ENCODE peak calls at places on chromosomes 3 and 15, in seven cellular contexts. One of them, this sample, is unnamed. For H3K4me1 and H3K27me3, the result is how much of the 10 kb centered on the place peaks cover.

GRCh38 chr15:74123131-74123429 is 7.3 kb upstream of the ISLR2 start:
- DNase-seq in left ventricle myocardium inferior: no peak
- DNase-seq in body of pancreas: no peak
- DNase-seq in uterus: no peak
- DNase-seq in tibial artery: no peak
- DNase-seq in IMR-90: no peak
- DNase-seq in spleen: peak
- DNase-seq in this sample: no peak

GRCh38 chr3:184380210-184380626 is 364 bp downstream of the CHRD start:
- DNase-seq in left ventricle myocardium inferior: peak
- DNase-seq in body of pancreas: peak
- DNase-seq in uterus: peak
- DNase-seq in tibial artery: peak
- DNase-seq in IMR-90: no peak
- DNase-seq in spleen: peak
- DNase-seq in this sample: peak

GRCh38 chr15:22961661-22962221 is 18.4 kb downstream of the CYFIP1 start:
- DNase-seq in left ventricle myocardium inferior: no peak
- DNase-seq in body of pancreas: peak
- DNase-seq in uterus: no peak
- DNase-seq in tibial artery: peak
- DNase-seq in IMR-90: peak
- DNase-seq in spleen: peak
- DNase-seq in this sample: no peak

GRCh38 chr3:120524171-120524923 is 71.8 kb upstream of the NDUFB4 start:
- DNase-seq in left ventricle myocardium inferior: no peak
- DNase-seq in body of pancreas: no peak
- DNase-seq in uterus: no peak
- DNase-seq in tibial artery: no peak
- DNase-seq in IMR-90: peak
- DNase-seq in spleen: no peak
- DNase-seq in this sample: no peak

GRCh38 chr15:33131880-33132279 is 62.6 kb downstream of the FMN1 start:
- DNase-seq in left ventricle myocardium inferior: no peak
- DNase-seq in body of pancreas: no peak
- DNase-seq in uterus: no peak
- DNase-seq in tibial artery: no peak
- DNase-seq in IMR-90: peak
- DNase-seq in spleen: no peak
- DNase-seq in this sample: no peak

GRCh38 chr3:194397757-194398312 is 1.2 kb downstream of the GP5 start:
- DNase-seq in left ventricle myocardium inferior: no peak
- DNase-seq in body of pancreas: no peak
- DNase-seq in uterus: no peak
- DNase-seq in tibial artery: peak
- DNase-seq in IMR-90: no peak
- DNase-seq in spleen: peak
- DNase-seq in this sample: no peak

GRCh38 chr15:80749589-80749988 is 29.6 kb upstream of the CEMIP start:
- DNase-seq in left ventricle myocardium inferior: no peak
- DNase-seq in body of pancreas: no peak
- DNase-seq in uterus: no peak
- DNase-seq in tibial artery: no peak
- DNase-seq in IMR-90: peak
- DNase-seq in spleen: no peak
- DNase-seq in this sample: no peak

GRCh38 chr3:107268461-107268860 is 108.8 kb upstream of the CCDC54 start:
- DNase-seq in left ventricle myocardium inferior: no peak
- DNase-seq in body of pancreas: no peak
- DNase-seq in uterus: no peak
- DNase-seq in tibial artery: no peak
- DNase-seq in IMR-90: no peak
- DNase-seq in spleen: no peak
- DNase-seq in this sample: no peak

GRCh38 chr3:187717572-187717971 is 15.2 kb upstream of the RTP2 start:
- DNase-seq in left ventricle myocardium inferior: no peak
- DNase-seq in body of pancreas: no peak
- DNase-seq in uterus: no peak
- DNase-seq in tibial artery: no peak
- DNase-seq in IMR-90: peak
- DNase-seq in spleen: no peak
- DNase-seq in this sample: no peak

GRCh38 chr3:112734171-112734570 is 93.2 kb upstream of the CCDC80 start:
- DNase-seq in left ventricle myocardium inferior: no peak
- DNase-seq in body of pancreas: no peak
- DNase-seq in uterus: no peak
- DNase-seq in tibial artery: no peak
- DNase-seq in IMR-90: peak
- DNase-seq in spleen: no peak
- DNase-seq in this sample: no peak

GRCh38 chr3:151816091-151816604 is 2.2 kb downstream of the AADAC start:
- DNase-seq in left ventricle myocardium inferior: no peak
- DNase-seq in body of pancreas: peak
- DNase-seq in uterus: peak
- DNase-seq in tibial artery: no peak
- DNase-seq in IMR-90: peak
- DNase-seq in spleen: no peak
- DNase-seq in this sample: peak

GRCh38 chr15:88331291-88331690 is 74.8 kb upstream of the NTRK3 start:
- DNase-seq in left ventricle myocardium inferior: no peak
- DNase-seq in body of pancreas: peak
- DNase-seq in uterus: no peak
- DNase-seq in tibial artery: no peak
- DNase-seq in IMR-90: peak
- DNase-seq in spleen: no peak
- DNase-seq in this sample: peak

GRCh38 chr3:156635034-156635433 is 39.4 kb upstream of the TIPARP start:
- DNase-seq in left ventricle myocardium inferior: no peak
- DNase-seq in body of pancreas: no peak
- DNase-seq in uterus: no peak
- DNase-seq in tibial artery: no peak
- DNase-seq in IMR-90: no peak
- DNase-seq in spleen: no peak
- DNase-seq in this sample: no peak

GRCh38 chr15:95266481-95267061 is 1035.2 kb downstream of the MCTP2 start:
- DNase-seq in left ventricle myocardium inferior: no peak
- DNase-seq in body of pancreas: no peak
- DNase-seq in uterus: peak
- DNase-seq in tibial artery: no peak
- DNase-seq in IMR-90: peak
- DNase-seq in spleen: no peak
- DNase-seq in this sample: no peak

GRCh38 chr3:186481526-186481925 is 62.7 kb downstream of the CRYGS start:
- DNase-seq in left ventricle myocardium inferior: no peak
- DNase-seq in body of pancreas: no peak
- DNase-seq in uterus: no peak
- DNase-seq in tibial artery: no peak
- DNase-seq in IMR-90: no peak
- DNase-seq in spleen: no peak
- DNase-seq in this sample: no peak

GRCh38 chr15:34896183-34896582 is 73.4 kb downstream of the AQR start:
- DNase-seq in left ventricle myocardium inferior: no peak
- DNase-seq in body of pancreas: no peak
- DNase-seq in uterus: no peak
- DNase-seq in tibial artery: no peak
- DNase-seq in IMR-90: no peak
- DNase-seq in spleen: no peak
- DNase-seq in this sample: no peak

GRCh38 chr15:91871797-91872196 is 18.3 kb downstream of the SLCO3A1 start:
- DNase-seq in left ventricle myocardium inferior: no peak
- DNase-seq in body of pancreas: no peak
- DNase-seq in uterus: no peak
- DNase-seq in tibial artery: no peak
- DNase-seq in IMR-90: no peak
- DNase-seq in spleen: no peak
- DNase-seq in this sample: no peak
- H3K4me1 ChIP-seq in left ventricle myocardium inferior: half or more
- H3K4me1 ChIP-seq in body of pancreas: under half
- H3K4me1 ChIP-seq in uterus: under half
- H3K4me1 ChIP-seq in tibial artery: under half
- H3K4me1 ChIP-seq in IMR-90: under half
- H3K4me1 ChIP-seq in spleen: under half
- H3K4me1 ChIP-seq in this sample: under half

GRCh38 chr15:96418146-96418545 is 87.6 kb downstream of the NR2F2 start:
- DNase-seq in left ventricle myocardium inferior: no peak
- DNase-seq in body of pancreas: no peak
- DNase-seq in uterus: no peak
- DNase-seq in tibial artery: no peak
- DNase-seq in IMR-90: no peak
- DNase-seq in spleen: no peak
- DNase-seq in this sample: no peak

GRCh38 chr15:96415513-96416217 is 85.2 kb downstream of the NR2F2 start:
- DNase-seq in left ventricle myocardium inferior: no peak
- DNase-seq in body of pancreas: no peak
- DNase-seq in uterus: no peak
- DNase-seq in tibial artery: no peak
- DNase-seq in IMR-90: no peak
- DNase-seq in spleen: no peak
- DNase-seq in this sample: no peak

GRCh38 chr15:96416218-96416933 is 85.9 kb downstream of the NR2F2 start:
- DNase-seq in left ventricle myocardium inferior: no peak
- DNase-seq in body of pancreas: no peak
- DNase-seq in uterus: no peak
- DNase-seq in tibial artery: no peak
- DNase-seq in IMR-90: no peak
- DNase-seq in spleen: no peak
- DNase-seq in this sample: peak

GRCh38 chr15:96416934-96417759 is 86.6 kb downstream of the NR2F2 start:
- DNase-seq in left ventricle myocardium inferior: no peak
- DNase-seq in body of pancreas: no peak
- DNase-seq in uterus: no peak
- DNase-seq in tibial artery: no peak
- DNase-seq in IMR-90: peak
- DNase-seq in spleen: no peak
- DNase-seq in this sample: peak

GRCh38 chr15:96417760-96418130 is 87.2 kb downstream of the NR2F2 start:
- DNase-seq in left ventricle myocardium inferior: no peak
- DNase-seq in body of pancreas: no peak
- DNase-seq in uterus: no peak
- DNase-seq in tibial artery: no peak
- DNase-seq in IMR-90: no peak
- DNase-seq in spleen: no peak
- DNase-seq in this sample: no peak
- H3K27me3 ChIP-seq in left ventricle myocardium inferior: half or more
- H3K27me3 ChIP-seq in body of pancreas: under half
- H3K27me3 ChIP-seq in uterus: under half
- H3K27me3 ChIP-seq in tibial artery: under half
- H3K27me3 ChIP-seq in IMR-90: half or more
- H3K27me3 ChIP-seq in spleen: half or more
- H3K27me3 ChIP-seq in this sample: under half

GRCh38 chr3:11610700-11611099 is 33.0 kb downstream of the VGLL4 start:
- DNase-seq in left ventricle myocardium inferior: no peak
- DNase-seq in body of pancreas: no peak
- DNase-seq in uterus: no peak
- DNase-seq in tibial artery: no peak
- DNase-seq in IMR-90: no peak
- DNase-seq in spleen: no peak
- DNase-seq in this sample: no peak
- H3K4me3 ChIP-seq in left ventricle myocardium inferior: peak
- H3K4me3 ChIP-seq in body of pancreas: no peak
- H3K4me3 ChIP-seq in uterus: no peak
- H3K4me3 ChIP-seq in tibial artery: no peak
- H3K4me3 ChIP-seq in IMR-90: no peak
- H3K4me3 ChIP-seq in spleen: no peak
- H3K4me3 ChIP-seq in this sample: no peak

GRCh38 chr3:31567036-31567435 is 34.3 kb downstream of the STT3B start:
- DNase-seq in left ventricle myocardium inferior: no peak
- DNase-seq in body of pancreas: no peak
- DNase-seq in uterus: no peak
- DNase-seq in tibial artery: no peak
- DNase-seq in IMR-90: no peak
- DNase-seq in spleen: no peak
- DNase-seq in this sample: no peak

GRCh38 chr3:31561891-31562290 is 29.2 kb downstream of the STT3B start:
- DNase-seq in left ventricle myocardium inferior: no peak
- DNase-seq in body of pancreas: no peak
- DNase-seq in uterus: no peak
- DNase-seq in tibial artery: no peak
- DNase-seq in IMR-90: no peak
- DNase-seq in spleen: no peak
- DNase-seq in this sample: peak

GRCh38 chr3:31565288-31565687 is 32.6 kb downstream of the STT3B start:
- DNase-seq in left ventricle myocardium inferior: no peak
- DNase-seq in body of pancreas: no peak
- DNase-seq in uterus: no peak
- DNase-seq in tibial artery: no peak
- DNase-seq in IMR-90: no peak
- DNase-seq in spleen: no peak
- DNase-seq in this sample: no peak

GRCh38 chr3:31559872-31560534 is 27.3 kb downstream of the STT3B start:
- DNase-seq in left ventricle myocardium inferior: no peak
- DNase-seq in body of pancreas: no peak
- DNase-seq in uterus: no peak
- DNase-seq in tibial artery: no peak
- DNase-seq in IMR-90: no peak
- DNase-seq in spleen: no peak
- DNase-seq in this sample: no peak

GRCh38 chr3:31562525-31562924 is 29.8 kb downstream of the STT3B start:
- DNase-seq in left ventricle myocardium inferior: peak
- DNase-seq in body of pancreas: no peak
- DNase-seq in uterus: no peak
- DNase-seq in tibial artery: no peak
- DNase-seq in IMR-90: no peak
- DNase-seq in spleen: peak
- DNase-seq in this sample: no peak
- H3K4me1 ChIP-seq in left ventricle myocardium inferior: half or more
- H3K4me1 ChIP-seq in body of pancreas: under half
- H3K4me1 ChIP-seq in uterus: under half
- H3K4me1 ChIP-seq in tibial artery: under half
- H3K4me1 ChIP-seq in IMR-90: under half
- H3K4me1 ChIP-seq in spleen: under half
- H3K4me1 ChIP-seq in this sample: under half

This sample was measured in right cardiac atrium.